ENCODE peak calls at places on chromosomes 16 and 17, in seven cellular contexts. C is neural progenitor cell, B is PC-3, X is hepatocyte, S is HCT116, P is GM23338, H is MM.1S. U is an unnamed sample.

GRCh38 chr17:12409082-12409481 is 256.6 kb upstream of the MYOCD start:
- DNase-seq in C (no peak), B (no peak), X (no peak), S (no peak), P (no peak), H (no peak), U (no peak)

GRCh38 chr16:52114414-52114813 is 432.5 kb downstream of the TOX3 start:
- DNase-seq in C (no peak), B (no peak), X (peak; percentile 8), S (no peak), P (peak; percentile 5), H (no peak), U (no peak)

GRCh38 chr17:2266045-2266864 is 37.3 kb downstream of the SMG6 start:
- DNase-seq in C (no peak), B (no peak), X (no peak), S (no peak), P (no peak), H (peak; percentile 92), U (no peak)

GRCh38 chr17:17682737-17683675 is 1.7 kb downstream of the RAI1 start:
- DNase-seq in C (peak; percentile 82), B (peak; percentile 69), X (peak; percentile 90), S (no peak), P (peak; percentile 75), H (peak; percentile 64), U (peak; percentile 65)

GRCh38 chr16:66649167-66649566 is 44.7 kb downstream of the CMTM3 start:
- DNase-seq in C (no peak), B (no peak), X (no peak), S (no peak), P (no peak), H (no peak), U (no peak)

GRCh38 chr16:81486555-81487061 is 42.0 kb downstream of the CMIP start:
- DNase-seq in C (no peak), B (no peak), X (no peak), S (no peak), P (no peak), H (no peak), U (no peak)

GRCh38 chr17:76582660-76583059 is 3.0 kb downstream of the ST6GALNAC2 start:
- DNase-seq in C (no peak), B (no peak), X (no peak), S (no peak), P (no peak), H (no peak), U (no peak)

GRCh38 chr17:66675991-66676371 is 158.9 kb upstream of the CACNG5 start:
- DNase-seq in C (no peak), B (no peak), X (peak; percentile 14), S (no peak), P (peak; percentile 20), H (no peak), U (no peak)

GRCh38 chr16:19716183-19716582 is 1.8 kb downstream of the KNOP1 start:
- DNase-seq in C (no peak), B (peak; percentile 56), X (no peak), S (no peak), P (no peak), H (no peak), U (no peak)

GRCh38 chr17:76379275-76379641 is 5.2 kb upstream of the SPHK1 start:
- DNase-seq in C (no peak), B (no peak), X (no peak), S (no peak), P (no peak), H (no peak), U (no peak)

DNA sequence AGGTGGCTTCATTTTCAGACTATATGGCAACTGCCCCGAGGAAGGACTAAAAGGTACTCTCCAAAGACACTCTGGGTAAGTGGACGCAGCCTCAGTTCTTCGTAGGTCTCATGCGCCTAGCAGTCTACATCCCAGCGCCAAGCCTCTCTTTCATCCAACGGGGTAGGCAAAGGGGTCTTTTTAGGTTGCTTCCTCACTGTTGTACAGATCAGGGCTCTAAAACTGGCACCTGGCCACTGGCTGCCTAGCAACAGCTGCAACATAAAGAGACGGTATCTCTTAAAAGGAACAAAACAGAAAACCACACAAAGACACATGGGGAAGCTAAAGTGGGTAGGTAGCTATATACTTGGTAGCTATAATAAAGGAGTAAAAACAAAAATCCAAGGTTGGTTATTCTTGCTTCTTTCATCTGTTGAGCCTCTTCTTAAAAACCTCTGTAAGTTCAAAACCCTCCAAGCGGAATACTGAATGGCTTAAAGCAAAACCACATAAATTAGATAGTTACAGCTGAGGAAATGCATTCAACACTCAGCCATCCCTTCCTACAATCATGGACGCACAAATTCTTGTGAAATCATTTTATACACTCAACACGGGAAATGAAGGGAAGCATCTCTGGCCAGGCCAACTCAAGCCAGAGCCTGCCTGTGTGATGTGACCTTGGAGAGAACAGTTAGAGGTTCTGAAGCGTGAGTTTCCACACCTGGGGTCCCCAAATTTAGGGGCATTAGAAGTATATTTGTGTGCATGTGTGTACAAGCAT is 22.7 kb downstream of the CYTH1 start:
- DNase-seq in C (no peak), B (no peak), X (peak; percentile 52), S (no peak), P (no peak), H (peak; percentile 80), U (peak; percentile 93)
- H3K4me3 ChIP-seq in C (no peak overlapping the region), B (no peak overlapping the region), X (no peak overlapping the region), S (no peak overlapping the region), P (no peak overlapping the region), H (peak overlapping the region; percentile 43), U (peak overlapping the region; percentile 57)

DNA sequence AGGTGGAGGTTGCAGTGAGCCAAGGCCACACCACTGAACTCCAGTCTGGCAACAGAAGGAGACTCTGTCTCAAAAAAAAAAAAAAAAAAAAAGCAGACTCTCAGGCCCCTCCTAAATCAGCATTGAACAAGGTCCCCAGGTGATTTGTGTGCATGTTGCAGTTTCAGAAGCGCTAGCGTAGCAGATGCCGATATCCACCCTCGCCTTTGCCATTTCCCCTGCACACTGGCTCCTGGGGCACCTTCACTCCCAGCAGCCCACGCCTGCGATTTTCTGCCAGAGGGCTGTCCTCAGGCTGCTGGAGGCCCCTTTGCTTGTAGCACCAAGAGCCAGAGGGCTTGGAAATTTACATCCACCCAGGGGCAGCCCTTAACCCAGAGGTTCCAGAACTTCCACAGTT is 95.6 kb downstream of the WSCD1 start:
- DNase-seq in C (no peak), B (no peak), X (no peak), S (no peak), P (no peak), H (peak; percentile 92), U (no peak)
- TF ChIP-seq EZH2phosphoT487 in C (no peak), B (no peak), X (no peak), S (no peak), P (no peak), H (no peak), U (no peak)

GRCh38 chr16:68386628-68387027 is 61.7 kb downstream of the SMPD3 start:
- DNase-seq in C (no peak), B (no peak), X (peak; percentile 84), S (no peak), P (no peak), H (no peak), U (no peak)
- H3K4me3 ChIP-seq in C (no peak overlapping the region), B (no peak overlapping the region), X (no peak overlapping the region), S (no peak overlapping the region), P (no peak overlapping the region), H (no peak overlapping the region), U (no peak overlapping the region)

GRCh38 chr16:68246121-68246520 is 948 bp downstream of the PLA2G15 start:
- DNase-seq in C (no peak), B (no peak), X (no peak), S (no peak), P (no peak), H (no peak), U (no peak)

GRCh38 chr16:68242085-68242484 is 3.1 kb upstream of the PLA2G15 start:
- DNase-seq in C (no peak), B (no peak), X (no peak), S (no peak), P (no peak), H (no peak), U (no peak)

GRCh38 chr16:68244903-68245853 is at the start of gene PLA2G15:
- DNase-seq in C (peak; percentile 97), B (peak; percentile 82), X (peak; percentile 96), S (peak; percentile 83), P (peak; percentile 97), H (peak; percentile 90), U (peak; percentile 94)

GRCh38 chr16:68244481-68244902 is 681 bp upstream of the PLA2G15 start:
- DNase-seq in C (no peak), B (no peak), X (no peak), S (no peak), P (no peak), H (no peak), U (no peak)

GRCh38 chr16:68242926-68243858 is 2.0 kb upstream of the PLA2G15 start:
- DNase-seq in C (no peak), B (no peak), X (no peak), S (no peak), P (no peak), H (no peak), U (no peak)
- TF ChIP-seq EZH2phosphoT487 in C (no peak), B (no peak), X (no peak), S (no peak), P (no peak), H (no peak), U (no peak)

GRCh38 chr16:73063854-73064226 is 15.9 kb upstream of the ZFHX3 start:
- DNase-seq in C (no peak), B (no peak), X (no peak), S (no peak), P (no peak), H (no peak), U (no peak)
- H3K4me3 ChIP-seq in C (no peak overlapping the region), B (no peak overlapping the region), X (no peak overlapping the region), S (no peak overlapping the region), P (peak overlapping the region; percentile 62), H (no peak overlapping the region), U (no peak overlapping the region)

GRCh38 chr17:29836643-29837042 is 93.4 kb downstream of the SSH2 start:
- DNase-seq in C (no peak), B (no peak), X (no peak), S (no peak), P (no peak), H (no peak), U (no peak)
- TF ChIP-seq EZH2phosphoT487 in C (no peak), B (no peak), X (no peak), S (no peak), P (no peak), H (no peak), U (no peak)

GRCh38 chr16:10964039-10964890 is 19.9 kb downstream of the CLEC16A start:
- DNase-seq in C (peak; percentile 90), B (peak; percentile 75), X (peak; percentile 90), S (peak; percentile 32), P (peak; percentile 91), H (peak; percentile 83), U (peak; percentile 77)
- H3K4me3 ChIP-seq in C (no peak overlapping the region), B (no peak overlapping the region), X (no peak overlapping the region), S (no peak overlapping the region), P (no peak overlapping the region), H (peak overlapping the region; percentile 33), U (no peak overlapping the region)

GRCh38 chr16:49608095-49608494 is 234.5 kb downstream of the C16orf78 start:
- DNase-seq in C (peak; percentile 35), B (no peak), X (peak; percentile 43), S (no peak), P (no peak), H (no peak), U (no peak)
- TF ChIP-seq EZH2phosphoT487 in C (no peak), B (no peak), X (no peak), S (no peak), P (no peak), H (no peak), U (no peak)

GRCh38 chr17:40070644-40070894 is 7.8 kb downstream of the THRA start:
- DNase-seq in C (no peak), B (no peak), X (no peak), S (no peak), P (no peak), H (no peak), U (no peak)
- H3K4me3 ChIP-seq in C (no peak overlapping the region), B (no peak overlapping the region), X (no peak overlapping the region), S (no peak overlapping the region), P (no peak overlapping the region), H (no peak overlapping the region), U (no peak overlapping the region)

U was measured in OCI-LY7.